ENCODE peak calls at places on chromosomes 3 and 15, in five cellular contexts. A is A549, C is HepG2, V is GM12878, P is K562. K is an unnamed sample.

GRCh38 chr15:61084502-61084901 is 144.6 kb downstream of the RORA start:
- DNase-seq in A (no peak), C (no peak), V (no peak), P (no peak), K (no peak)

GRCh38 chr3:142028174-142028833 is 121.0 kb downstream of the TFDP2 start:
- DNase-seq in A (peak), C (no peak), V (peak), P (peak), K (peak)

GRCh38 chr15:90001062-90001682 is at the start of gene ZNF710:
- DNase-seq in A (peak), C (no peak), V (no peak), P (peak), K (peak)

GRCh38 chr15:43102181-43102580 is 3.7 kb downstream of the UBR1 start:
- DNase-seq in A (no peak), C (no peak), V (no peak), P (no peak), K (no peak)

GRCh38 chr3:138950006-138950644 is 3.1 kb downstream of the FOXL2NB start:
- DNase-seq in A (no peak), C (no peak), V (no peak), P (no peak), K (peak)

GRCh38 chr3:110243081-110243480 is 828.5 kb upstream of the NECTIN3 start:
- DNase-seq in A (no peak), C (no peak), V (no peak), P (no peak), K (no peak)

GRCh38 chr3:157868168-157868567 is 238.1 kb downstream of the SHOX2 start:
- DNase-seq in A (no peak), C (no peak), V (no peak), P (no peak), K (no peak)

GRCh38 chr15:90594297-90594696 is 64.6 kb downstream of the CRTC3 start:
- DNase-seq in A (peak), C (no peak), V (peak), P (no peak), K (peak)

GRCh38 chr15:66622677-66623076 is 56.9 kb upstream of the LCTL start:
- DNase-seq in A (no peak), C (no peak), V (no peak), P (no peak), K (no peak)

GRCh38 chr15:63291507-63291906 is 14.1 kb downstream of the APH1B start:
- DNase-seq in A (peak), C (no peak), V (no peak), P (no peak), K (no peak)

GRCh38 chr3:171284308-171285075 is 175.7 kb downstream of the TNIK start:
- DNase-seq in A (peak), C (no peak), V (peak), P (no peak), K (no peak)

GRCh38 chr3:40291471-40291870 is 18.0 kb upstream of the EIF1B start:
- DNase-seq in A (no peak), C (no peak), V (no peak), P (no peak), K (no peak)

GRCh38 chr15:78795043-78795442 is 16.2 kb downstream of the ADAMTS7 start:
- DNase-seq in A (no peak), C (no peak), V (no peak), P (no peak), K (no peak)

GRCh38 chr3:53044371-53045106 is 1.3 kb downstream of the SFMBT1 start:
- DNase-seq in A (peak), C (no peak), V (no peak), P (peak), K (peak)

DNA sequence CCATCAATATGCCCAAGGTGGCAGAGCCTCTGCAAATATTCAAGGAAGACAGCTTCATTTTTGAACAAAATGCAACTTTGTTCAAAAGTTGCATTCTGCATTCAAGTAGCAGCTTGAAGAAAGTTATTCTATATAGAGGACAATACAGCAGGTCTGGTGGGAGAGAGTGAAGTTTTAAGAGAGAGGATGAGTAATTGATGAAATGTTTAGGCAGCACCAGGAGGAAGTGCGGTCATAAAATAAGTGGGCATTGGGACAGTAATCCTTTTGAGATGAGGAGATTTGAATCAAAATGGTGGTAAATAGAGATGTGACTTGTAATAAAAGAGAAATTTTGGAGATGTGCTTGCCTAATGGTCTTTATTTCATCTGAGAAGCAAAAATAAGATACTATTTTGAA is 607.3 kb upstream of the ZNF385D start:
- DNase-seq in A (no peak), C (no peak), V (no peak), P (no peak), K (no peak)
- TF ChIP-seq JUNB in A (no peak), C (no peak), V (no peak), P (no peak), K (no peak)

GRCh38 chr3:71109241-71109976 is 474.1 kb downstream of the FOXP1 start:
- DNase-seq in A (no peak), C (no peak), V (no peak), P (no peak), K (no peak)

GRCh38 chr3:71112576-71112975 is 471.0 kb downstream of the FOXP1 start:
- DNase-seq in A (no peak), C (no peak), V (no peak), P (no peak), K (no peak)

GRCh38 chr3:71110531-71111222 is 472.9 kb downstream of the FOXP1 start:
- DNase-seq in A (no peak), C (no peak), V (no peak), P (no peak), K (no peak)

GRCh38 chr3:71109977-71110285 is 473.6 kb downstream of the FOXP1 start:
- DNase-seq in A (no peak), C (no peak), V (no peak), P (no peak), K (no peak)

DNA sequence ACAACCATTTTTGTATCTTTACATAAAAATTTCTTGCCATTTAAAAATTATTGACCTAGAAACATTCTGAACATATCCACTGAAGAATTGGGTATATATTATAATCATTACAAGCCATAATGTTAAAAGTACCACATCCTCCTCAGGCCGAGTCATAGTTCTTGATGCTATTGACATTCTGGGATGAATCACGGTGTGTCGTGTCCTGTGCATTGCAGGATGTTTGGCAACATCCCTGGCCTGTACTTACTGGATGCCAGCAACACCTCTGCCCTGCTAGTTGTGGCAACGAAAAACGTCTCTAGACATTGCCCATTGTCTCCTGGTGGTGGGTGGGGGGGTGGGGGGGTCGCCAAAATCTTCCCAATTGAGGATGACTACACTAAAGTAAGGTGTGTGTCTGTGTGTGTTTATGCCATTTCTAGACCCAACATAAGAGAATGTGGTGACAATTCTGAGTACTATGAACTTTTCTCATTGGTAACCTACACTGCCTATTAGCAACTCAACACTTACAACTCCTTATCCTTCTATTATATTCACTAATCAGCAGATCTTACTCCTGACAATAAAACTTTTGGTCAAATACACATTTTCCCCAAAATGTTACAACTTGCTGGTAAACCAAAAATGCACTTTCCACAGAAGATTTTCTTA is 471.6 kb downstream of the FOXP1 start:
- DNase-seq in A (peak), C (peak), V (no peak), P (no peak), K (no peak)
- TF ChIP-seq JUNB in A (peak), C (no peak), V (no peak), P (no peak), K (no peak)

DNA sequence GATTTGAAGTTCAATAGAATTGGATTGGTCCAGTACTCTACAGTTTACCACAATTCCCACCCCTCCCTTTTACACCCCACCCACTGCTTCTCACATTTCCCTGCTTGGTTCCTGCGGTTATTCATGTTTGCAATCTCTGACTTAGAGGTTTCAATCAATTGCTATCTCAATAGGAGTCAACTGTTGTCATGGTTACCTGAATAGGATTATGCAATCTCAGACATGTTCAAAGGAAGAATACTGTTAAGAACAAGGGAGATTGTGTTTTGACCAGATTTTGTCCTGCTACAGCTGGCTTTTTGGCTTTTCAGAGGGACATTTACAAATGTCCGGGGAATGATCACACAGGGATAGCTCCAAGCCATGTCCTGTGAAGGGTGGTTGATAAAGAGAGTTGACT is 4.8 kb upstream of the C3orf49 start:
- DNase-seq in A (no peak), C (peak), V (no peak), P (no peak), K (peak)
- TF ChIP-seq JUNB in A (no peak), C (no peak), V (no peak), P (no peak), K (no peak)

GRCh38 chr15:47551079-47551478 is 166.2 kb upstream of the SEMA6D start:
- DNase-seq in A (no peak), C (no peak), V (no peak), P (no peak), K (peak)

GRCh38 chr15:47551559-47551958 is 165.7 kb upstream of the SEMA6D start:
- DNase-seq in A (no peak), C (no peak), V (no peak), P (no peak), K (no peak)

GRCh38 chr15:47548986-47549385 is 168.3 kb upstream of the SEMA6D start:
- DNase-seq in A (no peak), C (no peak), V (no peak), P (no peak), K (no peak)

GRCh38 chr15:47553933-47554332 is 163.4 kb upstream of the SEMA6D start:
- DNase-seq in A (no peak), C (no peak), V (no peak), P (no peak), K (no peak)

GRCh38 chr15:47552978-47553608 is 164.2 kb upstream of the SEMA6D start:
- DNase-seq in A (no peak), C (no peak), V (no peak), P (no peak), K (no peak)
- TF ChIP-seq JUNB in A (no peak), C (no peak), V (no peak), P (no peak), K (no peak)

DNA sequence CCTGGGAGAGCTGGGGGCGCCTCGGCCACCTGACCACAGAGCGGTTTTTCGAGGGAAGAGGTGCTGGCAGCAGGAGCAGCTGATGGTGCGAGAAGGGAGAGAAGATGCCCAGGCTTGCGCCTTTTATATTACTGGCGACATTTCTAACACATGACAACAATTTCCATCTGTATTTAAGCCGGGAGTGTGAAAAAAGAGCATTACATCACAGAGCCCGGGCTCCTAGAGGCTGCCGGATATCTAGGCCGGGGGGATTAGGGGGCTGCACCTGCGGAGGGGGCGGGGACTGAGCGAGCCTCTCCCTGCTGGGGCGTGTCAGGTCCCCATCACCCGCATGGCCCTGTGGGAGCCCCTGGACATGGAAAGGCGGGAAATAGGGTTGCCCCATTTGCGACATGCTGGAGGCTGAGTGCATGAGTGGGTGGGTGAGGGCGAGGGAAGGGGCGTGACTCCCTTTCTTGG is 440.7 kb downstream of the MAGI1 start:
- DNase-seq in A (no peak), C (no peak), V (no peak), P (peak), K (peak)
- TF ChIP-seq JUNB in A (no peak), C (no peak), V (no peak), P (no peak), K (no peak)

GRCh38 chr15:70268698-70269251 is 171.1 kb upstream of the TLE3 start:
- DNase-seq in A (no peak), C (no peak), V (no peak), P (no peak), K (no peak)

GRCh38 chr15:70270752-70271111 is 173.0 kb upstream of the TLE3 start:
- DNase-seq in A (no peak), C (no peak), V (no peak), P (no peak), K (no peak)

GRCh38 chr15:70271422-70272088 is 173.8 kb upstream of the TLE3 start:
- DNase-seq in A (peak), C (no peak), V (no peak), P (no peak), K (no peak)

GRCh38 chr15:70269331-70269911 is 171.7 kb upstream of the TLE3 start:
- DNase-seq in A (no peak), C (no peak), V (no peak), P (no peak), K (no peak)

DNA sequence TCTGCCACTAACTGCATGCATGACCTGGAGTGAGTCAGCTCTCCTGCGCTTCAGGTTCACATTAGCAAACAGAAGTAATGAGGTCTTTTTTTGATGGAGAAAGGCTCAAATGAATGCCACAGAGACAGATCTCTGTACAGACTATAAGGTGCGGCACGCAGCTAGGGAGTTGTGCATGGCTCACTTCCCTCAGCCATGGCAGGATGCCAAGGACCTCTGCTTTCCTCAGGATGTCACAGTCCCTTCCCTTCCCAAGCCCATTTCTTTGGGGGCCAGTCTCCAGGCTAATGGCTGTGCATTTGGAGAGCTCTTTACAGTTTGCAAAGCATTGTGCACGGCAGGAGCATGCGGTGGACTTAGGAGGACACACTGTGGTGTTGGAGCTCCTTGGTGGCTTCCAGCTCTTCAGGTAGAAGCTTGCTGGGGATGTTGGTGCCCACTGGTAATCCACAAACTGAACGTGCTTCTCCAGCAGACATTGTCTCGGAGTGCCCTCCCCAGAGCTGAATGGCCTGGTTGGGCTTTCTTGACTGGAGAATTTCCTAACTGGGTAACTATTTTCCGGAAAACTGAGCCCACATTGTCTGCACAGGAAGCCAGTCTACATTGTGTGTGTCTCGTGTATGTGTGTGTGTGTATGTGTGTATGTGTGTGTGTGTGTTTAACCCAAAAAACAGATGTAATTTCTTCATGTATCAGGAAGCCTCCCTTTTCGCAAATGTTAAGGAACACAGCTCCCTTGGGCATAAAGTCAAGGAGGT is 172.5 kb upstream of the TLE3 start:
- DNase-seq in A (no peak), C (no peak), V (no peak), P (no peak), K (no peak)
- TF ChIP-seq JUNB in A (no peak), C (no peak), V (no peak), P (no peak), K (no peak)

GRCh38 chr3:156334841-156335545 is 214.6 kb downstream of the KCNAB1 start:
- DNase-seq in A (no peak), C (no peak), V (no peak), P (no peak), K (no peak)
- TF ChIP-seq JUNB in A (no peak), C (no peak), V (no peak), P (no peak), K (no peak)

GRCh38 chr3:59877679-59878427 is 828.0 kb upstream of the CFAP20DC start:
- DNase-seq in A (no peak), C (no peak), V (no peak), P (no peak), K (no peak)
- TF ChIP-seq JUNB in A (no peak), C (no peak), V (no peak), P (no peak), K (no peak)

GRCh38 chr3:114879059-114880031 is 267.7 kb downstream of the ZBTB20 start:
- DNase-seq in A (peak), C (no peak), V (peak), P (no peak), K (no peak)
- TF ChIP-seq JUNB in A (no peak), C (no peak), V (peak), P (no peak), K (no peak)